ENCODE peak calls at places on chromosomes 16 and 17, in seven cellular contexts. I, P, U, A, K, G and V are unnamed samples. For H3K36me3, the result is how much of the 10 kb centered on the place peaks cover.

GRCh38 chr16:79278506-79278905 is 322.0 kb downstream of the MAF start:
- DNase-seq in K (no peak), I (no peak), G (no peak), P (no peak), A (no peak), U (no peak), V (no peak)

GRCh38 chr16:19808061-19808621 is 76.5 kb downstream of the GPRC5B start:
- DNase-seq in U (no peak), I (no peak), A (peak), P (no peak), G (no peak), K (no peak), V (no peak)

GRCh38 chr17:81901167-81902022 is 643 bp upstream of the NPB start:
- DNase-seq in I (no peak), K (no peak), A (no peak), U (no peak), P (no peak), G (no peak), V (no peak)

GRCh38 chr17:78507526-78507925 is 69.7 kb downstream of the DNAH17 start:
- DNase-seq in I (no peak), A (no peak), P (no peak), U (no peak), G (no peak), K (no peak), V (no peak)

GRCh38 chr16:67804853-67805542 is 1.4 kb downstream of the RANBP10 start:
- DNase-seq in I (no peak), U (no peak), G (no peak), K (no peak), A (no peak), P (no peak), V (no peak)

GRCh38 chr17:40024901-40025300 is 9.7 kb downstream of the CSF3 start:
- DNase-seq in K (no peak), P (no peak), G (no peak), U (no peak), A (no peak), I (no peak), V (no peak)

GRCh38 chr16:63938661-63939060 is 1183.2 kb downstream of the CDH11 start:
- DNase-seq in K (no peak), A (no peak), U (no peak), I (no peak), P (no peak), G (no peak), V (no peak)

GRCh38 chr16:19810817-19811731 is 73.6 kb downstream of the GPRC5B start:
- DNase-seq in K (no peak), G (no peak), A (no peak), I (no peak), U (no peak), P (peak), V (no peak)

GRCh38 chr17:2909164-2909852 is 113.1 kb downstream of the RAP1GAP2 start:
- DNase-seq in G (peak), P (no peak), I (no peak), U (no peak), K (no peak), A (no peak), V (no peak)

GRCh38 chr17:22512506-22512905 is 820.2 kb downstream of the KCNJ18 start:
- DNase-seq in K (no peak), I (no peak), G (no peak), U (no peak), A (no peak), P (no peak), V (no peak)

GRCh38 chr17:33204701-33205100 is 88.4 kb downstream of the ASIC2 start:
- DNase-seq in K (no peak), I (no peak), P (no peak), A (no peak), G (no peak), U (no peak), V (no peak)

GRCh38 chr16:53991181-53992056 is 287.5 kb downstream of the FTO start:
- DNase-seq in K (no peak), U (no peak), P (peak), A (no peak), G (no peak), I (peak), V (no peak)

GRCh38 chr16:86232496-86232895 is 277.8 kb upstream of the FOXF1 start:
- DNase-seq in P (no peak), I (no peak), K (no peak), A (no peak), U (no peak), G (no peak), V (no peak)

GRCh38 chr16:4908854-4909401 is 28.0 kb downstream of the PPL start:
- DNase-seq in G (no peak), I (no peak), A (no peak), U (no peak), P (no peak), K (no peak), V (peak)

GRCh38 chr16:89922477-89922883 is 662 bp upstream of the TUBB3 start:
- DNase-seq in I (peak), A (peak), K (peak), U (no peak), G (peak), P (peak), V (peak)
- H3K4me3 ChIP-seq in I (peak), A (peak), K (peak), U (peak), G (peak), P (peak), V (peak)

GRCh38 chr17:15453782-15454181 is 13.6 kb downstream of the CDRT4 start:
- DNase-seq in K (no peak), A (no peak), I (no peak), U (no peak), G (no peak), P (no peak), V (no peak)

GRCh38 chr17:15453246-15453645 is 14.2 kb downstream of the CDRT4 start:
- DNase-seq in P (no peak), I (no peak), A (no peak), K (no peak), G (no peak), U (no peak), V (no peak)

GRCh38 chr17:15451681-15452080 is 15.7 kb downstream of the CDRT4 start:
- DNase-seq in K (no peak), I (no peak), U (no peak), P (no peak), A (no peak), G (no peak), V (no peak)

GRCh38 chr17:15454328-15454727 is 13.1 kb downstream of the CDRT4 start:
- DNase-seq in U (no peak), A (no peak), P (no peak), I (no peak), K (no peak), G (no peak), V (no peak)

DNA sequence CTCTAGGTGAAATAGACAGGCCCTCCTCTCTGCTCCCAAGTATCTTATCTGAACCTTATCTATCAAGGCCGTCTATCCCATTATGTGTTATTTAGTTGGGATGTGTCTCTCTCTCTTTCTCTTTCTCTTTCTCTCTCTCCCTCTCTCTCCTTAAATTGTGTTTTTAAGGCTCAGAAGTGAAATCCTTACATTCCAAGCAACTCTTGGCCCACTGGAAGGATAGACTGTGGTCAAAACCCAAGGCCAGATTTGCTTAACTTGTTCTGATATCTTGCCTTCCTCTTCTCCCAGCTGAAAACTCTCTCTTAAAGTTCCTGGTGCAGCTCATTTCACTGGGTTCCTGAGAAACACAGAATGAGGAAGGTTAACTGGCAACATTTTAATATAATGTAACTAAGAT is 14.7 kb downstream of the CDRT4 start:
- DNase-seq in I (no peak), K (no peak), U (no peak), A (no peak), G (no peak), P (no peak), V (no peak)
- H3K36me3 ChIP-seq in I (under half), K (under half), U (under half), A (under half), G (under half), P (under half), V (under half)

GRCh38 chr16:87661561-87661960 is 59.3 kb downstream of the JPH3 start:
- DNase-seq in K (no peak), G (no peak), A (peak), U (no peak), I (no peak), P (peak), V (peak)

GRCh38 chr16:87657621-87658192 is 55.4 kb downstream of the JPH3 start:
- DNase-seq in P (no peak), A (no peak), U (no peak), K (peak), G (no peak), I (no peak), V (peak)

GRCh38 chr16:87662254-87663204 is 60.2 kb downstream of the JPH3 start:
- DNase-seq in G (no peak), K (no peak), A (no peak), P (no peak), U (no peak), I (no peak), V (peak)

GRCh38 chr16:87654826-87655225 is 52.5 kb downstream of the JPH3 start:
- DNase-seq in P (no peak), A (no peak), K (no peak), U (no peak), G (no peak), I (no peak), V (no peak)

GRCh38 chr16:87658564-87659225 is 56.4 kb downstream of the JPH3 start:
- DNase-seq in K (no peak), P (no peak), U (no peak), I (no peak), A (no peak), G (no peak), V (no peak)
- H3K4me3 ChIP-seq in K (no peak), P (no peak), U (no peak), I (no peak), A (no peak), G (no peak), V (no peak)

GRCh38 chr16:8807189-8807588 is 9.6 kb downstream of the PMM2 start:
- DNase-seq in G (no peak), P (no peak), K (no peak), I (no peak), A (no peak), U (no peak), V (no peak)
- H3K36me3 ChIP-seq in G (half or more), P (under half), K (half or more), I (half or more), A (half or more), U (under half), V (under half)

GRCh38 chr17:7307686-7308624 is 527 bp downstream of the EIF5A start:
- DNase-seq in G (peak), P (peak), K (no peak), A (peak), U (no peak), I (peak), V (peak)
- H3K4me3 ChIP-seq in G (peak), P (peak), K (peak), A (peak), U (peak), I (peak), V (peak)

GRCh38 chr16:89110641-89111040 is 17.0 kb downstream of the ACSF3 start:
- DNase-seq in P (no peak), U (no peak), I (peak), G (no peak), A (no peak), K (no peak), V (no peak)
- H3K36me3 ChIP-seq in P (under half), U (under half), I (half or more), G (under half), A (under half), K (under half), V (under half)

GRCh38 chr16:11689031-11689840 is 21.0 kb downstream of the SNN start:
- DNase-seq in A (no peak), U (no peak), I (no peak), P (peak), K (no peak), G (no peak), V (no peak)
- H3K4me3 ChIP-seq in A (no peak), U (no peak), I (no peak), P (no peak), K (no peak), G (no peak), V (no peak)

DNA sequence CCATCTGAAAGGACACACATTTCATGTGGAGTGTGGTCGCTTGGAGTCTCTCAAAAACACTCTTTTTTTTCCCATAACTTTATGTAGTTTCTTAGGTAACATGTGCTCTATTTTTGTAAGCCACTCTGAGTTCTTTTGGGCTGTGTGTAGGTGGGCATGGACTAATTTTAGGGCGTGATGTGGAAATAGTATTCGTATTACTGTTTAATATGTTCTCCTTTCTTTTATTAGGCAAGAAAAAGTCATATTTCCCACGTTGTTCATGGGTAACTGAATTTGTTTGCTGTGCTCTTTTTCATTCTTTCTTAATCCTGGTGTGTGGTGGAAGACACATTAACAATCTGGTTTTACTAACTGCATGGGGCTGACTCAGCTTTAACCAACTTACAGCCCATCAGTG is 27.4 kb downstream of the NDEL1 start:
- DNase-seq in P (no peak), I (no peak), U (no peak), G (no peak), K (no peak), A (no peak), V (no peak)
- H3K36me3 ChIP-seq in P (under half), I (half or more), U (under half), G (half or more), K (under half), A (under half), V (under half)

GRCh38 chr17:49890077-49890821 is 42.4 kb upstream of the TAC4 start:
- DNase-seq in P (no peak), A (no peak), U (no peak), K (no peak), I (no peak), G (no peak), V (peak)
- H3K4me3 ChIP-seq in P (no peak), A (no peak), U (no peak), K (no peak), I (no peak), G (no peak), V (no peak)